ENCODE peak calls at places on chromosomes 11 and 22, in ten cellular contexts. R is H1, F is body of pancreas, N is transverse colon, K is GM12878, P is breast epithelium, J is heart left ventricle, L is testis, X is ovary, V is A549. O is an unnamed sample. For H3K4me1, the result is how much of the 10 kb centered on the place peaks cover.

GRCh38 chr11:2867142-2867541 is 18.4 kb downstream of the CDKN1C start:
- DNase-seq in J (no peak), K (no peak), L (no peak), X (no peak), R (no peak), N (no peak), P (no peak), F (no peak), V (no peak), O (no peak)

GRCh38 chr22:43782448-43782847 is 29.7 kb downstream of the EFCAB6 start:
- DNase-seq in R (no peak), K (no peak), P (no peak), L (no peak), F (no peak), V (no peak), N (no peak), J (no peak), X (no peak), O (no peak)

GRCh38 chr11:64298966-64299846 is 952 bp upstream of the CATSPERZ start:
- DNase-seq in L (peak), V (no peak), K (no peak), F (peak), P (peak), X (peak), R (peak), J (peak), N (peak), O (no peak)

GRCh38 chr11:86923993-86924766 is 31.0 kb downstream of the FZD4 start:
- DNase-seq in J (no peak), V (no peak), R (peak), N (no peak), K (no peak), X (no peak), F (no peak), L (no peak), P (no peak), O (no peak)

GRCh38 chr11:134393638-134394037 is 18.4 kb downstream of the B3GAT1 start:
- DNase-seq in J (no peak), F (no peak), K (no peak), R (no peak), X (no peak), N (peak), P (no peak), L (peak), V (peak), O (no peak)

GRCh38 chr22:27581688-27582087 is 219.9 kb downstream of the MN1 start:
- DNase-seq in R (no peak), P (peak), F (peak), N (peak), X (peak), J (peak), K (no peak), V (no peak), L (peak), O (peak)

GRCh38 chr11:69442807-69443137 is 38.7 kb upstream of the LINC01488 start:
- DNase-seq in P (no peak), V (no peak), X (peak), K (no peak), F (peak), L (peak), J (peak), N (no peak), R (no peak), O (no peak)

GRCh38 chr11:120863359-120863758 is 160.5 kb upstream of the TBCEL start:
- DNase-seq in J (no peak), P (no peak), X (no peak), F (no peak), R (no peak), K (no peak), N (no peak), V (no peak), L (no peak), O (no peak)

GRCh38 chr22:38205261-38206128 is 3.7 kb downstream of the MAFF start:
- DNase-seq in J (peak), P (peak), N (peak), F (no peak), K (no peak), V (no peak), L (peak), R (no peak), X (peak), O (no peak)

GRCh38 chr22:27460596-27461347 is 340.8 kb downstream of the MN1 start:
- DNase-seq in N (no peak), R (no peak), F (no peak), V (no peak), P (peak), L (peak), K (no peak), J (no peak), X (no peak), O (no peak)

GRCh38 chr11:67664213-67664585 is 10.2 kb downstream of the ALDH3B2 start:
- DNase-seq in P (no peak), X (no peak), K (no peak), J (no peak), N (no peak), V (no peak), R (no peak), L (no peak), F (no peak), O (no peak)

GRCh38 chr11:67490727-67491065 is 7.9 kb downstream of the AIP start:
- DNase-seq in J (no peak), P (no peak), X (no peak), L (no peak), K (no peak), F (no peak), R (no peak), N (no peak), V (no peak), O (no peak)

GRCh38 chr22:29129644-29130201 is 56.9 kb downstream of the KREMEN1 start:
- DNase-seq in F (no peak), L (no peak), X (no peak), V (no peak), R (no peak), P (no peak), J (peak), K (no peak), N (no peak), O (no peak)

GRCh38 chr11:30533445-30533947 is 52.7 kb downstream of the MPPED2 start:
- DNase-seq in N (no peak), K (no peak), L (no peak), J (no peak), V (no peak), P (no peak), X (no peak), F (no peak), R (no peak), O (no peak)

GRCh38 chr11:4086584-4087353 is 7.8 kb upstream of the RRM1 start:
- DNase-seq in L (no peak), N (no peak), F (no peak), R (no peak), X (no peak), J (no peak), P (no peak), K (no peak), V (no peak), O (no peak)

GRCh38 chr11:125073616-125074483 is 10.7 kb downstream of the SLC37A2 start:
- DNase-seq in N (no peak), J (no peak), R (peak), P (no peak), X (no peak), L (no peak), K (no peak), V (no peak), F (no peak), O (no peak)

GRCh38 chr11:78935408-78936101 is 360.9 kb upstream of the NARS2 start:
- DNase-seq in L (no peak), P (no peak), N (no peak), J (no peak), K (no peak), R (no peak), F (no peak), V (no peak), X (no peak), O (no peak)

GRCh38 chr22:47157486-47158270 is 395.2 kb downstream of the TBC1D22A start:
- DNase-seq in K (no peak), V (no peak), R (no peak), L (no peak), N (no peak), P (no peak), X (no peak), J (peak), F (no peak), O (no peak)

GRCh38 chr11:898160-898517 is 12.5 kb downstream of the CHID1 start:
- DNase-seq in J (no peak), V (peak), X (no peak), L (peak), K (no peak), R (no peak), N (no peak), P (no peak), F (no peak), O (no peak)

GRCh38 chr11:109898592-109898991 is 194.6 kb upstream of the ZC3H12C start:
- DNase-seq in K (no peak), X (no peak), R (no peak), P (no peak), N (no peak), J (no peak), L (no peak), V (no peak), F (no peak), O (no peak)

GRCh38 chr11:104060004-104060403 is 23.6 kb downstream of the DDI1 start:
- DNase-seq in N (no peak), R (no peak), P (no peak), F (no peak), J (no peak), L (no peak), K (no peak), V (no peak), X (no peak), O (no peak)

GRCh38 chr11:120122921-120123683 is 14.8 kb downstream of the TRIM29 start:
- DNase-seq in P (no peak), V (no peak), X (no peak), L (no peak), K (no peak), N (no peak), J (no peak), R (no peak), F (no peak), O (no peak)

GRCh38 chr11:77129069-77129840 is 1.2 kb downstream of the MYO7A start:
- DNase-seq in L (no peak), X (no peak), K (no peak), V (no peak), N (no peak), P (no peak), F (no peak), R (no peak), J (no peak), O (no peak)

GRCh38 chr11:120061036-120061760 is 76.7 kb downstream of the TRIM29 start:
- DNase-seq in K (no peak), J (no peak), L (no peak), X (no peak), R (peak), V (no peak), F (no peak), P (peak), N (no peak), O (no peak)

GRCh38 chr22:19798825-19799224 is 38.2 kb downstream of the TBX1 start:
- DNase-seq in J (no peak), V (no peak), N (no peak), X (no peak), K (no peak), R (no peak), P (no peak), F (no peak), L (no peak), O (no peak)

GRCh38 chr11:80330302-80330701 is 889.5 kb upstream of the TENM4 start:
- DNase-seq in R (no peak), P (no peak), K (no peak), V (no peak), J (no peak), N (no peak), X (no peak), L (no peak), F (no peak), O (peak)

GRCh38 chr22:37818397-37819099 is 4.6 kb upstream of the GALR3 start:
- DNase-seq in R (peak), P (peak), X (peak), F (peak), N (peak), J (peak), L (peak), V (no peak), K (no peak), O (peak)

GRCh38 chr11:78420796-78421209 is 3.2 kb upstream of the GAB2 start:
- DNase-seq in R (no peak), L (peak), F (no peak), P (peak), X (peak), K (no peak), N (peak), V (no peak), J (peak), O (peak)

GRCh38 chr22:48551716-48552268 is 1275.9 kb downstream of the BRD1 start:
- DNase-seq in L (no peak), P (no peak), X (no peak), N (no peak), V (no peak), K (no peak), R (no peak), J (no peak), F (no peak), O (no peak)

GRCh38 chr22:25172153-25172552 is 27.5 kb upstream of the CRYBB3 start:
- DNase-seq in K (no peak), F (no peak), V (peak), J (no peak), X (no peak), P (no peak), R (no peak), N (peak), L (peak), O (no peak)

GRCh38 chr11:27705873-27706820 is 5.9 kb upstream of the BDNF start:
- DNase-seq in P (no peak), N (no peak), J (no peak), K (no peak), F (no peak), X (no peak), R (no peak), L (peak), V (peak), O (no peak)

GRCh38 chr11:126118806-126119205 is 56.1 kb upstream of the CDON start:
- DNase-seq in X (no peak), V (no peak), K (no peak), L (no peak), J (no peak), N (no peak), R (no peak), F (no peak), P (no peak), O (no peak)

GRCh38 chr11:19853016-19853415 is 140.4 kb downstream of the NAV2 start:
- DNase-seq in X (no peak), L (no peak), N (no peak), R (no peak), V (no peak), F (no peak), J (no peak), K (no peak), P (no peak), O (no peak)

GRCh38 chr22:41925783-41926460 is 684 bp downstream of the TNFRSF13C start:
- DNase-seq in L (peak), K (no peak), V (no peak), P (no peak), X (no peak), R (peak), N (peak), F (peak), J (peak), O (peak)

GRCh38 chr11:120606116-120607010 is 94.8 kb downstream of the GRIK4 start:
- DNase-seq in V (no peak), X (peak), K (no peak), P (no peak), R (no peak), N (no peak), J (no peak), F (no peak), L (no peak), O (peak)

DNA sequence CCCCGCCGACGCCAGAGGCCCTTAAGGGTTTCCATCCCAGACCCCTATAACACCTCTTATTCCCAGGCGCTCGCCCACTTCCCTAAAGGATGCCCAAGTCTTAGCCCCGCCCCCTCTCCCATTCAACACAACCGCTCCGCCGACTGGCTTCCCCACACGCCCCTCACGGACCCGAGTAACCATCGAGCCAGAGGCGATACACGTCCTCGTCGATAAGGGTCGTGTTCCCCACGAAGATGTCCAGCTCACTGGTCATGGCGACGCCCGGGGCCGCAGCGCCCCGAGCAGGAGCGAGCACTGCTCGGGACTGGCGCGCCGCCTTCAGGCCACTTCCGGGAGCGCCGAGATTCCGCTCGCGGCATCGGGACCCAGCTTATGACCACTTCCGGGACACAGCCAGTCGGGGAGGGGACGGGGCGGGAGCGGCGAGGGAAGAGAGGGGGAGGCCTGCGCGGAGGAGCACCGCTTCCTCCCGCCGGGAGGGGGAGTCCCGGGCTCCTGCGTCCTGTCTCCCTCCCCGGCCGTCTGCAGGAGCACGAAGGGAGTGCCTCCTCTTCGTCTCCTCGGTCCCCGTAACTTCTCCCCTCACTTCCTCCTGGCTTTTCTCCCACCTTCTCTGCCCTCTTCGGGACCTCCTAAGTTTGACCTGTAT is at the start of gene FIBP:
- DNase-seq in X (peak), J (peak), K (peak), L (peak), V (peak), P (peak), F (peak), N (peak), R (peak), O (peak)
- TF ChIP-seq POLR2A in X (peak), J (no peak), K (peak), L (peak), V (peak), P (peak), F (peak), N (peak), R (peak), O (peak)

GRCh38 chr11:92714111-92714510 is 255.3 kb upstream of the MTNR1B start:
- DNase-seq in K (no peak), X (no peak), L (no peak), R (no peak), N (no peak), V (no peak), P (no peak), F (no peak), J (no peak), O (no peak)

GRCh38 chr11:92707173-92707619 is 262.3 kb upstream of the MTNR1B start:
- DNase-seq in J (no peak), K (no peak), F (no peak), N (no peak), X (no peak), L (no peak), P (peak), R (no peak), V (no peak), O (no peak)

GRCh38 chr11:92711913-92712312 is 257.5 kb upstream of the MTNR1B start:
- DNase-seq in L (no peak), X (no peak), K (no peak), P (no peak), N (no peak), J (no peak), V (no peak), F (no peak), R (no peak), O (no peak)

GRCh38 chr11:92707665-92708064 is 261.8 kb upstream of the MTNR1B start:
- DNase-seq in J (no peak), X (no peak), K (no peak), L (no peak), F (no peak), P (no peak), N (no peak), R (no peak), V (no peak), O (no peak)

GRCh38 chr11:92709329-92709728 is 260.1 kb upstream of the MTNR1B start:
- DNase-seq in P (no peak), F (no peak), R (no peak), X (no peak), J (no peak), K (no peak), N (no peak), V (no peak), L (no peak), O (no peak)
- H3K4me1 ChIP-seq in P (under half), F (under half), R (under half), X (under half), J (under half), K (under half), N (under half), V (under half), L (under half), O (under half)

GRCh38 chr11:131906963-131907362 is 536.5 kb downstream of the NTM start:
- DNase-seq in R (no peak), J (no peak), F (no peak), N (no peak), P (no peak), L (no peak), X (no peak), K (no peak), V (no peak), O (no peak)
- TF ChIP-seq CTCF in R (peak), J (peak), F (no peak), N (no peak), P (no peak), L (no peak), X (no peak), K (no peak), V (no peak), O (no peak)

DNA sequence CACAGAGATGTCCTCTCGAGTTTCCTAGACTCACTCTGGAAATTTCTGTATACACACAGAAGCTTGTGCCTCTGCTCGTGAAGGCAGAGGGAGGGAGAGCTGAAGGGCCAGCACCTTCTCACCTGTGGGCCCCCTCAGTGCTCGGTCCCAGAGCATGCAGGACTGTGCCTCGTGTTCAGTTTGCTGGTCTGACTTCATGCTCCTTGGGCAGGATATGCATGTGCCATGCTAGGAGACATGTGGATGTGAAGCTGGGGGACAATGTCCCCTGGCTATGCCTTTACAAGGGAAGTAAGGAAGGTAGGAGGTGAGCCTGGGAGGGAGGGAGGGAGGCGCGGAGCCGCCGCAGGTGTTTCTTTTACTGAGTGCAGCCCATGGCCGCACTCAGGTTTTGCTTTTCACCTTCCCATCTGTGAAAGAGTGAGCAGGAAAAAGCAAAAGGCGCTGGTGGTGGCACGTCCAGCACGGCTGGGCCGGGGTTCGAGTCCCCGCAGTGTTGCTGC is 22.6 kb downstream of the NEAT1 start:
- DNase-seq in L (no peak), R (no peak), P (no peak), N (no peak), X (no peak), V (no peak), K (no peak), F (no peak), J (no peak), O (no peak)
- TF ChIP-seq POLR2A in L (no peak), R (no peak), P (no peak), N (no peak), X (no peak), V (no peak), K (peak), F (no peak), J (no peak), O (peak)

DNA sequence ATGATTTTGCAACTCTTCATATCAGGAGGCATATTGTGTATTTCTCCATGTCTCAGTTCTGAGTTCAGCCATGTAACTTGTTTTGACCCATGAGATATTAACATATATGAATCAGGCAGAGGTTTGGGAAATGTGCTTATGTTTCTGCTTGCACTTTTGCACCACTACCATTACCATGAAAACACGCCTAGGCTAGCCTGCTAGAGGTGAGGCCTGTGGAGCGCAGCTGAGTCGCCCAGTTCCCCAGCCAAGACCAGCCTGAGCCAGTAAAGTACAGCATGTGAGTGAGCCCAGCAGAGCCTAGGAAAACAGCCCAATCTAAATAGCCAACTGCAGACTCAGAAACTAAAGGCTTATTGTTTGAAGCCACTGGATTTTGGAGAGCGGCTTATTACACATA is 18.4 kb upstream of the MYOD1 start:
- DNase-seq in V (no peak), R (no peak), F (no peak), N (no peak), L (no peak), J (no peak), P (no peak), X (no peak), K (no peak), O (no peak)
- H3K4me1 ChIP-seq in V (under half), R (under half), F (under half), N (under half), L (under half), J (under half), P (under half), X (under half), K (under half), O (under half)

GRCh38 chr11:85279267-85279666 is 347.9 kb downstream of the DLG2 start:
- DNase-seq in F (no peak), X (no peak), N (no peak), P (no peak), R (no peak), K (no peak), J (no peak), L (no peak), V (no peak), O (no peak)
- TF ChIP-seq CTCF in F (no peak), X (no peak), N (no peak), P (no peak), R (no peak), K (no peak), J (no peak), L (no peak), V (no peak), O (no peak)

DNA sequence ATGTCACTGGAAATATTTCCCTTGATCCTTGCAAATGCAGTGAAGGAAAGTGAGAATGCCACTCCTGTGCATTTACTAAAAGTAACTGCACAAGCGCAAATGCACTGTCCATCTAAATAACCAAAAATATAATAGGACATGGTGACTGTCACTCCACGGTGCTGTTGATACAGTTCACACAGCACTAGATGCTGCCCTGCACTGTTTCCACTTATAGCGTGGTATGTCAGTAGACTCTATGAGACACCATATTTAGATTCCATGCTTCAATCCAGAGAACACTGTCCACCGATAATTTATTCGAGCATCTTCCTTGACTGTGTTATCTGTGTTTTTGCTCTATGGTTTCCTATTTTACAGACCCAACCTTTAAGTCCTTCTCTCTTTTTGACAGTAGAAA is 125.8 kb downstream of the MAML2 start:
- DNase-seq in R (no peak), J (no peak), K (no peak), V (no peak), P (no peak), F (no peak), X (no peak), L (no peak), N (no peak), O (no peak)
- TF ChIP-seq POLR2A in R (no peak), J (no peak), K (no peak), V (no peak), P (no peak), F (no peak), X (no peak), L (no peak), N (no peak), O (no peak)

O was measured in Peyer's patch.